ENCODE peak calls at places on chromosome 3, in five cellular contexts. J, L, X, V and Y are unnamed samples.

GRCh38 chr3:135503429-135504083 is 462.0 kb upstream of the PPP2R3A start:
- DNase-seq in V (no peak), L (peak), J (peak), X (peak), Y (peak)

GRCh38 chr3:46196261-46196957 is 11.7 kb downstream of the CCR1 start:
- DNase-seq in J (no peak), L (no peak), V (no peak), X (no peak), Y (no peak)

GRCh38 chr3:45816544-45816943 is 20.2 kb upstream of the SLC6A20 start:
- DNase-seq in J (no peak), V (no peak), L (no peak), X (no peak), Y (no peak)

GRCh38 chr3:58383904-58384303 is 49.7 kb downstream of the PDHB start:
- DNase-seq in L (no peak), X (no peak), V (no peak), J (peak), Y (no peak)

GRCh38 chr3:120441776-120442175 is 9.0 kb downstream of the FSTL1 start:
- DNase-seq in L (no peak), V (no peak), J (no peak), X (no peak), Y (no peak)

GRCh38 chr3:143571548-143571947 is 276.7 kb downstream of the SLC9A9 start:
- DNase-seq in J (no peak), L (no peak), V (no peak), X (no peak), Y (no peak)

GRCh38 chr3:171971919-171972526 is 67.4 kb upstream of the FNDC3B start:
- DNase-seq in J (no peak), L (no peak), V (no peak), X (no peak), Y (no peak)

GRCh38 chr3:197906023-197906849 is 43.8 kb upstream of the RPL35A start:
- DNase-seq in L (peak), X (peak), V (peak), J (peak), Y (peak)

GRCh38 chr3:114506622-114507300 is 212.9 kb downstream of the TIGIT start:
- DNase-seq in L (no peak), J (no peak), V (no peak), X (no peak), Y (no peak)

GRCh38 chr3:31880020-31880419 is 101.0 kb downstream of the OSBPL10 start:
- DNase-seq in V (no peak), X (no peak), L (peak), J (no peak), Y (no peak)

GRCh38 chr3:62149962-62150361 is 223.4 kb downstream of the FEZF2 start:
- DNase-seq in J (no peak), X (no peak), V (no peak), L (no peak), Y (no peak)

GRCh38 chr3:39941941-39942340 is 132.5 kb downstream of the MYRIP start:
- DNase-seq in J (no peak), V (no peak), L (no peak), X (no peak), Y (no peak)

GRCh38 chr3:16119887-16120286 is 54.6 kb upstream of the GALNT15 start:
- DNase-seq in X (no peak), L (no peak), J (no peak), V (no peak), Y (no peak)

GRCh38 chr3:107619549-107619948 is 96.8 kb downstream of the BBX start:
- DNase-seq in X (no peak), V (no peak), L (no peak), J (no peak), Y (no peak)

GRCh38 chr3:43191116-43191515 is 85.2 kb upstream of the POMGNT2 start:
- DNase-seq in V (no peak), L (no peak), X (no peak), J (no peak), Y (no peak)

GRCh38 chr3:181660337-181660736 is 51.4 kb upstream of the SOX2 start:
- DNase-seq in V (no peak), X (no peak), L (no peak), J (no peak), Y (no peak)

GRCh38 chr3:64290864-64291263 is 65.6 kb upstream of the PRICKLE2 start:
- DNase-seq in L (no peak), V (no peak), X (no peak), J (no peak), Y (no peak)

GRCh38 chr3:30428251-30428650 is 178.2 kb upstream of the TGFBR2 start:
- DNase-seq in J (no peak), X (no peak), V (no peak), L (no peak), Y (no peak)

GRCh38 chr3:177516130-177517011 is 319.1 kb upstream of the TBL1XR1 start:
- DNase-seq in V (no peak), X (peak), L (no peak), J (no peak), Y (peak)

GRCh38 chr3:97658670-97659285 is 105.8 kb upstream of the ARL6 start:
- DNase-seq in L (no peak), J (no peak), V (no peak), X (peak), Y (no peak)

GRCh38 chr3:159796744-159797143 is 191.9 kb upstream of the IL12A start:
- DNase-seq in J (no peak), V (no peak), L (no peak), X (no peak), Y (no peak)

GRCh38 chr3:2535206-2535605 is 436.5 kb downstream of the CNTN4 start:
- DNase-seq in X (no peak), J (no peak), L (no peak), V (no peak), Y (no peak)

GRCh38 chr3:122994954-122995353 is 32.6 kb downstream of the SEMA5B start:
- DNase-seq in X (no peak), J (no peak), V (no peak), L (no peak), Y (no peak)
- TF ChIP-seq POLR2AphosphoS5 in X (no peak), J (no peak), V (no peak), L (no peak), Y (no peak)

DNA sequence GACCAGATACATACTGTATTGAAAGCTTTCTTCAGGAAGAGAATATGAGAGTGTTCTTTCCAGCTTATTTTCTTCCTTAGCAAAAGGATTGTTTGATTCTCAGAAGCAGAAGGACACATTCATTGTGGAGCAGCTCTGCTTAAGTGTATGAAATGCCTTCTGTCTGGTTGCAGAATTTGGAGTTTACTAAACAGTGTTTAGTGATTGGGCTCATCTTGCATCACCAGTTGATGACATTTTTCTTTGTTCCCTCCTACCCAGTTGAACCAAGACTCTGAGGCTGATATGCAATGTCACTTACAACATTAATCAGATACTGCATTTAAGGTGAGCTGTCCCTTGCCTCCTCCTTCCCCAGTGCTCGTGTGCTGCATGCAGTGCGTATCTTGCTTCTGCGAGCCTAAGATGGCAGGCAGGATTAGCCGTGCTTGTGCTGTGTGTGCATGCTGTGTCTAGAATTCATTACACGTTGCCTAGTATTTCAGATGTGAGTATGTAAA is 18.4 kb downstream of the ZBTB38 start:
- DNase-seq in J (no peak), V (no peak), L (no peak), X (no peak), Y (no peak)
- TF ChIP-seq POLR2AphosphoS5 in J (no peak), V (no peak), L (peak), X (no peak), Y (peak)

GRCh38 chr3:124161453-124161852 is 169.5 kb upstream of the ROPN1 start:
- DNase-seq in X (no peak), V (no peak), L (no peak), J (no peak), Y (no peak)
- TF ChIP-seq POLR2AphosphoS5 in X (no peak), V (no peak), L (no peak), J (no peak), Y (no peak)

DNA sequence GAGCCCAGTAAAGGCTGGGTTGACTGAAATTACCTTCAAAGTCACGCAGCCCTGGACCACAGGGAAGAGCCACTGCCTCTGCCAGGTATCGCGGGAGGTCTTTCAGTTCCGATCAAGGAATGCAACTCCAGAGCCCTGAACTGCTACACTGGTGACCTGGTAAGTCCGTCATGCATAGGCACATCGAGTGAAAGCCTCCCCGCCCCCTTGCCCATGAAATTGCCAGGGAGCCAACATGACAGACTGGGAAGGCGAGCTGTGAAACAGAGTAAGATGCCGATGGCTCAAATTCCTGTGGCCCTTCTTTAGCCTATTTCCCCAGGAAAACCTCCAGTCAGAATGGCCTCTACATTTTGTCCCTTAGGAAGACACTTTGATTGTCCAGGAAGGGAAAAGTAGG is 2.3 kb upstream of the GP5 start:
- DNase-seq in X (no peak), V (no peak), J (no peak), L (no peak), Y (no peak)
- TF ChIP-seq POLR2AphosphoS5 in X (no peak), V (no peak), J (no peak), L (no peak), Y (no peak)

GRCh38 chr3:13006216-13006990 is 66.8 kb downstream of the IQSEC1 start:
- DNase-seq in X (no peak), L (no peak), J (no peak), V (no peak), Y (peak)

GRCh38 chr3:13009132-13009945 is 63.9 kb downstream of the IQSEC1 start:
- DNase-seq in X (no peak), V (no peak), J (no peak), L (peak), Y (peak)

GRCh38 chr3:13008114-13008995 is 64.9 kb downstream of the IQSEC1 start:
- DNase-seq in V (no peak), J (no peak), L (no peak), X (no peak), Y (peak)

GRCh38 chr3:13005301-13005700 is 67.9 kb downstream of the IQSEC1 start:
- DNase-seq in X (no peak), L (no peak), V (no peak), J (no peak), Y (peak)

GRCh38 chr3:13007251-13007941 is 65.8 kb downstream of the IQSEC1 start:
- DNase-seq in J (no peak), V (no peak), L (no peak), X (no peak), Y (no peak)
- TF ChIP-seq POLR2AphosphoS5 in J (no peak), V (no peak), L (no peak), X (no peak), Y (no peak)

GRCh38 chr3:99859855-99860254 is 42.2 kb downstream of the CMSS1 start:
- DNase-seq in L (no peak), J (no peak), V (no peak), X (no peak), Y (no peak)
- TF ChIP-seq POLR2AphosphoS5 in L (no peak), J (no peak), V (no peak), X (no peak), Y (no peak)

GRCh38 chr3:127585813-127586165 is 4.7 kb downstream of the TPRA1 start:
- DNase-seq in X (no peak), J (no peak), L (no peak), V (no peak), Y (no peak)
- TF ChIP-seq POLR2AphosphoS5 in X (no peak), J (no peak), L (no peak), V (no peak), Y (no peak)

GRCh38 chr3:188685789-188686188 is 486.0 kb upstream of the TPRG1 start:
- DNase-seq in J (no peak), X (no peak), V (no peak), L (no peak), Y (no peak)

GRCh38 chr3:188683032-188683491 is 488.7 kb upstream of the TPRG1 start:
- DNase-seq in X (no peak), J (no peak), L (peak), V (no peak), Y (no peak)

GRCh38 chr3:188682316-188682715 is 489.5 kb upstream of the TPRG1 start:
- DNase-seq in L (no peak), X (no peak), J (no peak), V (no peak), Y (no peak)

GRCh38 chr3:188680189-188680588 is 491.6 kb upstream of the TPRG1 start:
- DNase-seq in J (no peak), V (no peak), X (no peak), L (no peak), Y (no peak)
- TF ChIP-seq POLR2AphosphoS5 in J (no peak), V (no peak), X (no peak), L (no peak), Y (no peak)

GRCh38 chr3:98984024-98984423 is 82.5 kb upstream of the DCBLD2 start:
- DNase-seq in J (no peak), X (no peak), V (no peak), L (no peak), Y (no peak)

GRCh38 chr3:98978068-98978811 is 76.7 kb upstream of the DCBLD2 start:
- DNase-seq in L (no peak), J (no peak), X (no peak), V (no peak), Y (no peak)

GRCh38 chr3:98979296-98979695 is 77.8 kb upstream of the DCBLD2 start:
- DNase-seq in L (no peak), J (no peak), X (no peak), V (no peak), Y (no peak)

GRCh38 chr3:98982336-98982735 is 80.8 kb upstream of the DCBLD2 start:
- DNase-seq in V (no peak), X (no peak), L (no peak), J (no peak), Y (no peak)

GRCh38 chr3:98980915-98981596 is 79.6 kb upstream of the DCBLD2 start:
- DNase-seq in V (no peak), J (no peak), L (no peak), X (no peak), Y (no peak)
- TF ChIP-seq POLR2AphosphoS5 in V (no peak), J (no peak), L (no peak), X (no peak), Y (no peak)